ENCODE peak calls at places on chromosomes 6 and 20, in nine cellular contexts. G is iPS DF 6.9, C is tibial nerve, M is Right ventricle myocardium superior, Y is left colon, D is GM12891, P is GM19239, S is COR-L47, A is substantia nigra. H is an unnamed sample.
A peak's percentile ranks its signal among the peaks of the same experiment; 100 is the strongest.

GRCh38 chr6:122180132-122180531 is 219.3 kb upstream of the HSF2 start:
- DNase-seq in S (no peak), P (no peak), G (no peak), A (no peak), M (no peak), Y (no peak), D (no peak), C (no peak), H (no peak)

GRCh38 chr6:107727096-107727757 is 96.9 kb downstream of the SCML4 start:
- DNase-seq in A (no peak), S (no peak), G (no peak), P (no peak), C (no peak), Y (no peak), D (no peak), M (no peak), H (no peak)

GRCh38 chr20:34987288-34988175 is 31.9 kb downstream of the MYH7B start:
- DNase-seq in D (no peak), Y (no peak), S (no peak), M (peak; percentile 55), P (no peak), G (no peak), C (no peak), A (no peak), H (no peak)

GRCh38 chr6:167056370-167056769 is 57.2 kb downstream of the CEP43 start:
- DNase-seq in A (no peak), Y (no peak), C (no peak), P (peak; percentile 36), D (no peak), G (no peak), S (no peak), M (no peak), H (no peak)

GRCh38 chr6:36691011-36691410 is 6.6 kb upstream of the RAB44 start:
- DNase-seq in S (no peak), P (no peak), A (no peak), G (no peak), C (no peak), D (no peak), M (no peak), Y (no peak), H (no peak)

GRCh38 chr6:47853766-47854165 is 71.9 kb downstream of the OPN5 start:
- DNase-seq in Y (no peak), S (no peak), A (no peak), M (no peak), D (no peak), C (no peak), P (no peak), G (no peak), H (no peak)

GRCh38 chr6:136508701-136509387 is 41.4 kb downstream of the MAP7 start:
- DNase-seq in C (no peak), D (no peak), P (no peak), S (no peak), G (no peak), Y (no peak), A (no peak), M (no peak), H (no peak)

GRCh38 chr6:3825851-3826581 is 23.2 kb upstream of the FAM50B start:
- DNase-seq in M (peak; percentile 91), P (no peak), A (peak; percentile 51), S (no peak), Y (peak; percentile 78), D (no peak), C (peak; percentile 79), G (no peak), H (no peak)

GRCh38 chr6:13425971-13426931 is 61.1 kb downstream of the GFOD1 start:
- DNase-seq in A (peak; percentile 44), Y (no peak), D (no peak), P (no peak), G (no peak), S (no peak), C (no peak), M (no peak), H (no peak)

GRCh38 chr20:46757754-46758678 is 48.6 kb downstream of the SLC2A10 start:
- DNase-seq in D (peak; percentile 55), P (peak; percentile 62), M (peak; percentile 69), C (peak; percentile 35), Y (no peak), G (no peak), A (peak; percentile 17), S (peak; percentile 48), H (peak; percentile 66)

GRCh38 chr20:20614391-20614790 is 98.1 kb downstream of the RALGAPA2 start:
- DNase-seq in C (no peak), Y (no peak), P (no peak), G (no peak), D (no peak), A (no peak), M (no peak), S (no peak), H (no peak)

GRCh38 chr6:12479451-12479850 is 189.3 kb downstream of the EDN1 start:
- DNase-seq in M (no peak), P (no peak), C (no peak), A (no peak), G (no peak), D (no peak), S (no peak), Y (no peak), H (no peak)

GRCh38 chr20:61744691-61745396 is 320.8 kb downstream of the TAF4 start:
- DNase-seq in M (peak; percentile 10), D (no peak), Y (no peak), S (no peak), P (no peak), A (no peak), C (no peak), G (no peak), H (no peak)

GRCh38 chr6:56864171-56864616 is 90.7 kb upstream of the BEND6 start:
- DNase-seq in S (no peak), G (no peak), D (no peak), C (no peak), M (no peak), P (no peak), A (no peak), Y (no peak), H (no peak)

GRCh38 chr6:156474507-156475120 is 302.6 kb upstream of the ARID1B start:
- DNase-seq in Y (no peak), P (no peak), A (no peak), D (no peak), M (no peak), S (no peak), G (no peak), C (no peak), H (no peak)

GRCh38 chr6:87968435-87969278 is 79.0 kb upstream of the SPACA1 start:
- DNase-seq in S (peak; percentile 64), M (no peak), D (no peak), G (no peak), C (no peak), Y (no peak), A (no peak), P (no peak), H (peak; percentile 39)

GRCh38 chr20:25281541-25281991 is 33.7 kb downstream of the PYGB start:
- DNase-seq in C (peak; percentile 3), P (peak; percentile 75), S (peak; percentile 46), A (no peak), Y (peak; percentile 45), D (no peak), G (no peak), M (peak; percentile 30), H (no peak)

GRCh38 chr20:19376451-19376971 is 164.1 kb downstream of the SLC24A3 start:
- DNase-seq in M (peak; percentile 64), Y (no peak), D (no peak), C (no peak), S (peak; percentile 46), A (peak; percentile 7), P (no peak), G (no peak), H (no peak)